ENCODE peak calls at places on chromosomes 13 and 19, in six cellular contexts. O is DMS153, T is left ventricle myocardium inferior, I is T-helper 1 cell, X is MCF 10A, H is esophagus muscularis mucosa. G is an unnamed sample.

GRCh38 chr19:18488403-18488723 is 33.5 kb downstream of the ELL start:
- DNase-seq in O (no peak), T (no peak), I (no peak), X (peak), H (no peak), G (no peak)

GRCh38 chr19:15456871-15457700 is 7.3 kb downstream of the RASAL3 start:
- DNase-seq in O (peak), T (no peak), I (no peak), X (no peak), H (no peak), G (no peak)

GRCh38 chr19:10228925-10229324 is 2.2 kb downstream of the S1PR2 start:
- DNase-seq in O (peak), T (no peak), I (no peak), X (peak), H (no peak), G (no peak)

GRCh38 chr13:99265823-99266426 is 7.7 kb upstream of the GPR18 start:
- DNase-seq in O (peak), T (no peak), I (no peak), X (peak), H (no peak), G (no peak)

GRCh38 chr19:48608798-48609263 is 2.3 kb downstream of the SPACA4 start:
- DNase-seq in O (no peak), T (no peak), I (no peak), X (peak), H (no peak), G (no peak)

GRCh38 chr13:19864339-19865309 is 1.2 kb upstream of the ZMYM5 start:
- DNase-seq in O (peak), T (peak), I (peak), X (peak), H (no peak), G (peak)

GRCh38 chr19:12703056-12703455 is 6.6 kb upstream of the FBXW9 start:
- DNase-seq in O (peak), T (no peak), I (no peak), X (peak), H (no peak), G (no peak)

GRCh38 chr13:50116430-50116973 is 101.3 kb downstream of the KCNRG start:
- DNase-seq in O (no peak), T (no peak), I (no peak), X (no peak), H (no peak), G (no peak)

GRCh38 chr19:43584484-43584883 is 8.9 kb downstream of the PINLYP start:
- DNase-seq in O (no peak), T (no peak), I (no peak), X (no peak), H (no peak), G (no peak)

GRCh38 chr19:5403968-5404640 is 51.1 kb upstream of the ZNRF4 start:
- DNase-seq in O (no peak), T (peak), I (peak), X (peak), H (no peak), G (peak)

GRCh38 chr19:43620061-43621001 is 902 bp upstream of the ZNF428 start:
- DNase-seq in O (no peak), T (no peak), I (peak), X (no peak), H (peak), G (no peak)

GRCh38 chr13:27774651-27775050 is 17.6 kb upstream of the GSX1 start:
- DNase-seq in O (no peak), T (no peak), I (no peak), X (no peak), H (no peak), G (no peak)

GRCh38 chr19:30256510-30256850 is 115.7 kb upstream of the ZNF536 start:
- DNase-seq in O (no peak), T (no peak), I (no peak), X (no peak), H (no peak), G (no peak)

GRCh38 chr19:4851551-4852290 is 15.7 kb downstream of the PLIN3 start:
- DNase-seq in O (no peak), T (peak), I (peak), X (peak), H (no peak), G (peak)

GRCh38 chr19:36707134-36707533 is 19.7 kb downstream of the ZNF567 start:
- DNase-seq in O (no peak), T (no peak), I (no peak), X (no peak), H (no peak), G (no peak)

GRCh38 chr13:80858131-80858530 is 517.2 kb upstream of the SPRY2 start:
- DNase-seq in O (no peak), T (no peak), I (no peak), X (no peak), H (no peak), G (no peak)

GRCh38 chr13:99501952-99502310 is 659 bp downstream of the TM9SF2 start:
- DNase-seq in O (no peak), T (no peak), I (no peak), X (no peak), H (no peak), G (no peak)

GRCh38 chr13:25469179-25469545 is 97.4 kb downstream of the ATP8A2 start:
- DNase-seq in O (no peak), T (no peak), I (no peak), X (no peak), H (no peak), G (no peak)

GRCh38 chr19:719636-720377 is 11.1 kb downstream of the PALM start:
- DNase-seq in O (no peak), T (no peak), I (no peak), X (no peak), H (no peak), G (no peak)

GRCh38 chr19:46761418-46761831 is 15.2 kb upstream of the STRN4 start:
- DNase-seq in O (no peak), T (no peak), I (no peak), X (no peak), H (no peak), G (no peak)

GRCh38 chr19:35120492-35120891 is 4.9 kb downstream of the FXYD3 start:
- DNase-seq in O (peak), T (no peak), I (no peak), X (peak), H (no peak), G (no peak)

GRCh38 chr19:46898731-46899130 is 37.9 kb downstream of the ARHGAP35 start:
- DNase-seq in O (no peak), T (no peak), I (no peak), X (no peak), H (no peak), G (no peak)

GRCh38 chr13:110648848-110649421 is 33.6 kb downstream of the NAXD start:
- DNase-seq in O (no peak), T (no peak), I (no peak), X (no peak), H (no peak), G (no peak)

G was measured in upper lobe of right lung.